ENCODE peak calls at places on chromosomes 5 and 9, in nine cellular contexts. One of them, this sample, is unnamed.

GRCh38 chr9:124164800-124165199 is 92.9 kb upstream of the NEK6 start:
- DNase-seq in NCI-H187 treated with DMSO at 0.1 percent for 48 hours: no peak
- DNase-seq in memory B cell: no peak
- DNase-seq in BE2C: no peak
- DNase-seq in T-helper 1 cell: no peak
- DNase-seq in stimulated activated CD4-positive, alpha-beta T cell treated with anti-CD3 and anti-CD28 coated beads, Interleukin-15, amount 100 ng/mL, for 24 hours: no peak
- DNase-seq in H7: no peak
- DNase-seq in GM12892: no peak
- DNase-seq in NCI-H748 treated with DMSO at 0.1 percent for 48 hours: no peak
- DNase-seq in this sample: no peak

GRCh38 chr5:74375271-74375670 is 265.3 kb downstream of the ENC1 start:
- DNase-seq in GM12892: no peak
- DNase-seq in BE2C: no peak
- DNase-seq in memory B cell: no peak
- DNase-seq in H7: no peak
- DNase-seq in NCI-H748 treated with DMSO at 0.1 percent for 48 hours: no peak
- DNase-seq in NCI-H187 treated with DMSO at 0.1 percent for 48 hours: no peak
- DNase-seq in stimulated activated CD4-positive, alpha-beta T cell treated with anti-CD3 and anti-CD28 coated beads, Interleukin-15, amount 100 ng/mL, for 24 hours: no peak
- DNase-seq in T-helper 1 cell: no peak
- DNase-seq in this sample: no peak

GRCh38 chr9:7028591-7028990 is 270.8 kb downstream of the KDM4C start:
- DNase-seq in T-helper 1 cell: no peak
- DNase-seq in H7: no peak
- DNase-seq in memory B cell: no peak
- DNase-seq in NCI-H748 treated with DMSO at 0.1 percent for 48 hours: no peak
- DNase-seq in BE2C: no peak
- DNase-seq in NCI-H187 treated with DMSO at 0.1 percent for 48 hours: no peak
- DNase-seq in stimulated activated CD4-positive, alpha-beta T cell treated with anti-CD3 and anti-CD28 coated beads, Interleukin-15, amount 100 ng/mL, for 24 hours: no peak
- DNase-seq in GM12892: no peak
- DNase-seq in this sample: no peak

GRCh38 chr9:129751841-129752801 is 721 bp downstream of the PTGES start:
- DNase-seq in BE2C: peak
- DNase-seq in GM12892: no peak
- DNase-seq in H7: no peak
- DNase-seq in T-helper 1 cell: no peak
- DNase-seq in NCI-H187 treated with DMSO at 0.1 percent for 48 hours: no peak
- DNase-seq in stimulated activated CD4-positive, alpha-beta T cell treated with anti-CD3 and anti-CD28 coated beads, Interleukin-15, amount 100 ng/mL, for 24 hours: no peak
- DNase-seq in NCI-H748 treated with DMSO at 0.1 percent for 48 hours: no peak
- DNase-seq in memory B cell: no peak
- DNase-seq in this sample: no peak

GRCh38 chr5:9437741-9438240 is 108.1 kb downstream of the SEMA5A start:
- DNase-seq in GM12892: no peak
- DNase-seq in BE2C: no peak
- DNase-seq in T-helper 1 cell: no peak
- DNase-seq in H7: no peak
- DNase-seq in NCI-H748 treated with DMSO at 0.1 percent for 48 hours: no peak
- DNase-seq in memory B cell: no peak
- DNase-seq in stimulated activated CD4-positive, alpha-beta T cell treated with anti-CD3 and anti-CD28 coated beads, Interleukin-15, amount 100 ng/mL, for 24 hours: no peak
- DNase-seq in NCI-H187 treated with DMSO at 0.1 percent for 48 hours: no peak
- DNase-seq in this sample: no peak

GRCh38 chr9:33415152-33416038 is 13.0 kb upstream of the AQP7 start:
- DNase-seq in memory B cell: peak
- DNase-seq in GM12892: peak
- DNase-seq in NCI-H187 treated with DMSO at 0.1 percent for 48 hours: peak
- DNase-seq in NCI-H748 treated with DMSO at 0.1 percent for 48 hours: peak
- DNase-seq in stimulated activated CD4-positive, alpha-beta T cell treated with anti-CD3 and anti-CD28 coated beads, Interleukin-15, amount 100 ng/mL, for 24 hours: peak
- DNase-seq in BE2C: peak
- DNase-seq in H7: peak
- DNase-seq in T-helper 1 cell: peak
- DNase-seq in this sample: peak

GRCh38 chr9:113621309-113621791 is 157.8 kb downstream of the RGS3 start:
- DNase-seq in H7: peak
- DNase-seq in BE2C: no peak
- DNase-seq in memory B cell: no peak
- DNase-seq in GM12892: no peak
- DNase-seq in T-helper 1 cell: no peak
- DNase-seq in NCI-H187 treated with DMSO at 0.1 percent for 48 hours: no peak
- DNase-seq in stimulated activated CD4-positive, alpha-beta T cell treated with anti-CD3 and anti-CD28 coated beads, Interleukin-15, amount 100 ng/mL, for 24 hours: no peak
- DNase-seq in NCI-H748 treated with DMSO at 0.1 percent for 48 hours: no peak
- DNase-seq in this sample: no peak

GRCh38 chr9:35844628-35845301 is 15.7 kb downstream of the TMEM8B start:
- DNase-seq in T-helper 1 cell: peak
- DNase-seq in H7: peak
- DNase-seq in NCI-H187 treated with DMSO at 0.1 percent for 48 hours: no peak
- DNase-seq in BE2C: no peak
- DNase-seq in stimulated activated CD4-positive, alpha-beta T cell treated with anti-CD3 and anti-CD28 coated beads, Interleukin-15, amount 100 ng/mL, for 24 hours: no peak
- DNase-seq in NCI-H748 treated with DMSO at 0.1 percent for 48 hours: no peak
- DNase-seq in memory B cell: peak
- DNase-seq in GM12892: no peak
- DNase-seq in this sample: no peak

GRCh38 chr5:180007582-180007981 is 64.0 kb downstream of the RNF130 start:
- DNase-seq in NCI-H187 treated with DMSO at 0.1 percent for 48 hours: no peak
- DNase-seq in BE2C: no peak
- DNase-seq in GM12892: no peak
- DNase-seq in NCI-H748 treated with DMSO at 0.1 percent for 48 hours: no peak
- DNase-seq in T-helper 1 cell: no peak
- DNase-seq in stimulated activated CD4-positive, alpha-beta T cell treated with anti-CD3 and anti-CD28 coated beads, Interleukin-15, amount 100 ng/mL, for 24 hours: no peak
- DNase-seq in memory B cell: no peak
- DNase-seq in H7: peak
- DNase-seq in this sample: no peak

GRCh38 chr5:55597014-55597981 is 62.5 kb upstream of the PLPP1 start:
- DNase-seq in NCI-H748 treated with DMSO at 0.1 percent for 48 hours: no peak
- DNase-seq in T-helper 1 cell: no peak
- DNase-seq in NCI-H187 treated with DMSO at 0.1 percent for 48 hours: no peak
- DNase-seq in BE2C: no peak
- DNase-seq in stimulated activated CD4-positive, alpha-beta T cell treated with anti-CD3 and anti-CD28 coated beads, Interleukin-15, amount 100 ng/mL, for 24 hours: no peak
- DNase-seq in H7: no peak
- DNase-seq in GM12892: no peak
- DNase-seq in memory B cell: no peak
- DNase-seq in this sample: no peak

GRCh38 chr9:120942186-120943001 is 15.8 kb upstream of the TRAF1 start:
- DNase-seq in memory B cell: no peak
- DNase-seq in GM12892: no peak
- DNase-seq in stimulated activated CD4-positive, alpha-beta T cell treated with anti-CD3 and anti-CD28 coated beads, Interleukin-15, amount 100 ng/mL, for 24 hours: no peak
- DNase-seq in NCI-H748 treated with DMSO at 0.1 percent for 48 hours: no peak
- DNase-seq in BE2C: no peak
- DNase-seq in H7: no peak
- DNase-seq in T-helper 1 cell: no peak
- DNase-seq in NCI-H187 treated with DMSO at 0.1 percent for 48 hours: no peak
- DNase-seq in this sample: no peak

GRCh38 chr9:15136646-15137045 is 170.4 kb downstream of the TTC39B start:
- DNase-seq in stimulated activated CD4-positive, alpha-beta T cell treated with anti-CD3 and anti-CD28 coated beads, Interleukin-15, amount 100 ng/mL, for 24 hours: peak
- DNase-seq in NCI-H748 treated with DMSO at 0.1 percent for 48 hours: no peak
- DNase-seq in GM12892: no peak
- DNase-seq in memory B cell: no peak
- DNase-seq in BE2C: no peak
- DNase-seq in H7: peak
- DNase-seq in T-helper 1 cell: no peak
- DNase-seq in NCI-H187 treated with DMSO at 0.1 percent for 48 hours: no peak
- DNase-seq in this sample: no peak

This sample was measured in GM18507.